ENCODE peak calls at places on chromosomes 6 and 20, in ten cellular contexts. One of them, this sample, is unnamed.

GRCh38 chr20:5658897-5659296 is 91.3 kb upstream of the SHLD1 start:
- DNase-seq in CD4-positive, alpha-beta T cell: peak
- DNase-seq in uterus: peak
- DNase-seq in left kidney: peak
- DNase-seq in astrocyte of the hippocampus: peak
- DNase-seq in EL: peak
- DNase-seq in hypothalamus: no peak
- DNase-seq in endothelial cell of umbilical vein: peak
- DNase-seq in naive B cell: peak
- DNase-seq in tibial artery: peak
- DNase-seq in this sample: peak

GRCh38 chr20:58675641-58676040 is 17.0 kb upstream of the NPEPL1 start:
- DNase-seq in tibial artery: no peak
- DNase-seq in endothelial cell of umbilical vein: no peak
- DNase-seq in uterus: no peak
- DNase-seq in naive B cell: no peak
- DNase-seq in CD4-positive, alpha-beta T cell: no peak
- DNase-seq in left kidney: no peak
- DNase-seq in hypothalamus: no peak
- DNase-seq in astrocyte of the hippocampus: no peak
- DNase-seq in EL: no peak
- DNase-seq in this sample: no peak

GRCh38 chr20:35006531-35006971 is 50.9 kb downstream of the MYH7B start:
- DNase-seq in hypothalamus: no peak
- DNase-seq in EL: no peak
- DNase-seq in naive B cell: no peak
- DNase-seq in endothelial cell of umbilical vein: no peak
- DNase-seq in uterus: peak
- DNase-seq in left kidney: no peak
- DNase-seq in tibial artery: peak
- DNase-seq in astrocyte of the hippocampus: no peak
- DNase-seq in CD4-positive, alpha-beta T cell: no peak
- DNase-seq in this sample: no peak

GRCh38 chr6:89411269-89412070 is 603 bp downstream of the RRAGD start:
- DNase-seq in astrocyte of the hippocampus: peak
- DNase-seq in hypothalamus: no peak
- DNase-seq in naive B cell: peak
- DNase-seq in uterus: peak
- DNase-seq in endothelial cell of umbilical vein: no peak
- DNase-seq in CD4-positive, alpha-beta T cell: peak
- DNase-seq in EL: peak
- DNase-seq in left kidney: peak
- DNase-seq in tibial artery: peak
- DNase-seq in this sample: no peak

GRCh38 chr6:135884136-135884535 is 32.6 kb downstream of the PDE7B start:
- DNase-seq in endothelial cell of umbilical vein: no peak
- DNase-seq in hypothalamus: no peak
- DNase-seq in naive B cell: no peak
- DNase-seq in tibial artery: no peak
- DNase-seq in CD4-positive, alpha-beta T cell: no peak
- DNase-seq in astrocyte of the hippocampus: no peak
- DNase-seq in EL: no peak
- DNase-seq in left kidney: no peak
- DNase-seq in uterus: no peak
- DNase-seq in this sample: no peak

GRCh38 chr6:25279748-25280616 is 808 bp downstream of the CARMIL1 start:
- DNase-seq in hypothalamus: no peak
- DNase-seq in naive B cell: peak
- DNase-seq in CD4-positive, alpha-beta T cell: no peak
- DNase-seq in EL: no peak
- DNase-seq in uterus: peak
- DNase-seq in endothelial cell of umbilical vein: no peak
- DNase-seq in left kidney: peak
- DNase-seq in astrocyte of the hippocampus: peak
- DNase-seq in tibial artery: no peak
- DNase-seq in this sample: peak

GRCh38 chr6:109073344-109074235 is 21.1 kb downstream of the SESN1 start:
- DNase-seq in tibial artery: no peak
- DNase-seq in hypothalamus: no peak
- DNase-seq in CD4-positive, alpha-beta T cell: no peak
- DNase-seq in naive B cell: peak
- DNase-seq in left kidney: peak
- DNase-seq in EL: peak
- DNase-seq in uterus: peak
- DNase-seq in astrocyte of the hippocampus: peak
- DNase-seq in endothelial cell of umbilical vein: peak
- DNase-seq in this sample: peak

GRCh38 chr6:101614774-101615173 is 221.3 kb downstream of the GRIK2 start:
- DNase-seq in hypothalamus: no peak
- DNase-seq in tibial artery: no peak
- DNase-seq in EL: peak
- DNase-seq in CD4-positive, alpha-beta T cell: no peak
- DNase-seq in astrocyte of the hippocampus: peak
- DNase-seq in endothelial cell of umbilical vein: no peak
- DNase-seq in uterus: no peak
- DNase-seq in left kidney: no peak
- DNase-seq in naive B cell: no peak
- DNase-seq in this sample: peak

GRCh38 chr20:48354320-48355263 is 473.2 kb downstream of the PREX1 start:
- DNase-seq in naive B cell: no peak
- DNase-seq in hypothalamus: no peak
- DNase-seq in uterus: no peak
- DNase-seq in astrocyte of the hippocampus: no peak
- DNase-seq in CD4-positive, alpha-beta T cell: no peak
- DNase-seq in left kidney: peak
- DNase-seq in EL: no peak
- DNase-seq in tibial artery: no peak
- DNase-seq in endothelial cell of umbilical vein: no peak
- DNase-seq in this sample: no peak

GRCh38 chr6:99308788-99309187 is 40.7 kb downstream of the FAXC start:
- DNase-seq in left kidney: no peak
- DNase-seq in CD4-positive, alpha-beta T cell: no peak
- DNase-seq in hypothalamus: no peak
- DNase-seq in naive B cell: no peak
- DNase-seq in EL: no peak
- DNase-seq in astrocyte of the hippocampus: no peak
- DNase-seq in endothelial cell of umbilical vein: no peak
- DNase-seq in tibial artery: no peak
- DNase-seq in uterus: no peak
- DNase-seq in this sample: no peak

GRCh38 chr6:169252805-169253189 is 849 bp downstream of the THBS2 start:
- DNase-seq in astrocyte of the hippocampus: peak
- DNase-seq in hypothalamus: no peak
- DNase-seq in uterus: peak
- DNase-seq in naive B cell: no peak
- DNase-seq in EL: peak
- DNase-seq in CD4-positive, alpha-beta T cell: no peak
- DNase-seq in tibial artery: no peak
- DNase-seq in endothelial cell of umbilical vein: no peak
- DNase-seq in left kidney: peak
- DNase-seq in this sample: no peak

GRCh38 chr20:63520939-63521601 is 505 bp downstream of the PPDPF start:
- DNase-seq in astrocyte of the hippocampus: peak
- DNase-seq in uterus: peak
- DNase-seq in left kidney: peak
- DNase-seq in EL: peak
- DNase-seq in hypothalamus: peak
- DNase-seq in naive B cell: peak
- DNase-seq in endothelial cell of umbilical vein: peak
- DNase-seq in tibial artery: peak
- DNase-seq in CD4-positive, alpha-beta T cell: peak
- DNase-seq in this sample: peak

GRCh38 chr6:5785235-5785634 is 221.5 kb downstream of the NRN1 start:
- DNase-seq in left kidney: no peak
- DNase-seq in tibial artery: no peak
- DNase-seq in astrocyte of the hippocampus: no peak
- DNase-seq in CD4-positive, alpha-beta T cell: no peak
- DNase-seq in endothelial cell of umbilical vein: no peak
- DNase-seq in EL: no peak
- DNase-seq in naive B cell: no peak
- DNase-seq in uterus: no peak
- DNase-seq in hypothalamus: no peak
- DNase-seq in this sample: no peak

GRCh38 chr20:50037123-50037522 is 54.3 kb downstream of the SNAI1 start:
- DNase-seq in endothelial cell of umbilical vein: no peak
- DNase-seq in uterus: no peak
- DNase-seq in naive B cell: no peak
- DNase-seq in hypothalamus: no peak
- DNase-seq in tibial artery: no peak
- DNase-seq in EL: no peak
- DNase-seq in astrocyte of the hippocampus: no peak
- DNase-seq in left kidney: no peak
- DNase-seq in CD4-positive, alpha-beta T cell: no peak
- DNase-seq in this sample: no peak

GRCh38 chr20:40564997-40565680 is 123.9 kb downstream of the MAFB start:
- DNase-seq in astrocyte of the hippocampus: peak
- DNase-seq in left kidney: no peak
- DNase-seq in tibial artery: no peak
- DNase-seq in CD4-positive, alpha-beta T cell: no peak
- DNase-seq in EL: peak
- DNase-seq in naive B cell: no peak
- DNase-seq in endothelial cell of umbilical vein: peak
- DNase-seq in hypothalamus: no peak
- DNase-seq in uterus: peak
- DNase-seq in this sample: peak

GRCh38 chr6:44800171-44800671 is 412.7 kb downstream of the CDC5L start:
- DNase-seq in EL: no peak
- DNase-seq in hypothalamus: no peak
- DNase-seq in endothelial cell of umbilical vein: no peak
- DNase-seq in CD4-positive, alpha-beta T cell: no peak
- DNase-seq in tibial artery: peak
- DNase-seq in uterus: no peak
- DNase-seq in astrocyte of the hippocampus: peak
- DNase-seq in left kidney: peak
- DNase-seq in naive B cell: no peak
- DNase-seq in this sample: peak

GRCh38 chr6:5325173-5325572 is 63.9 kb downstream of the FARS2 start:
- DNase-seq in left kidney: no peak
- DNase-seq in naive B cell: no peak
- DNase-seq in uterus: no peak
- DNase-seq in hypothalamus: peak
- DNase-seq in EL: no peak
- DNase-seq in astrocyte of the hippocampus: no peak
- DNase-seq in tibial artery: no peak
- DNase-seq in endothelial cell of umbilical vein: no peak
- DNase-seq in CD4-positive, alpha-beta T cell: no peak
- DNase-seq in this sample: peak

GRCh38 chr20:63652192-63652980 is 838 bp downstream of the STMN3 start:
- DNase-seq in endothelial cell of umbilical vein: no peak
- DNase-seq in uterus: no peak
- DNase-seq in EL: peak
- DNase-seq in hypothalamus: no peak
- DNase-seq in tibial artery: no peak
- DNase-seq in naive B cell: no peak
- DNase-seq in astrocyte of the hippocampus: peak
- DNase-seq in left kidney: peak
- DNase-seq in CD4-positive, alpha-beta T cell: peak
- DNase-seq in this sample: no peak

GRCh38 chr20:21575167-21575566 is 61.3 kb upstream of the NKX2-2 start:
- DNase-seq in endothelial cell of umbilical vein: no peak
- DNase-seq in astrocyte of the hippocampus: no peak
- DNase-seq in hypothalamus: no peak
- DNase-seq in CD4-positive, alpha-beta T cell: no peak
- DNase-seq in uterus: no peak
- DNase-seq in naive B cell: no peak
- DNase-seq in EL: no peak
- DNase-seq in left kidney: no peak
- DNase-seq in tibial artery: no peak
- DNase-seq in this sample: no peak

GRCh38 chr6:52876056-52876787 is 33.3 kb downstream of the GSTA3 start:
- DNase-seq in hypothalamus: no peak
- DNase-seq in EL: no peak
- DNase-seq in CD4-positive, alpha-beta T cell: no peak
- DNase-seq in naive B cell: no peak
- DNase-seq in uterus: no peak
- DNase-seq in astrocyte of the hippocampus: peak
- DNase-seq in left kidney: no peak
- DNase-seq in endothelial cell of umbilical vein: no peak
- DNase-seq in tibial artery: no peak
- DNase-seq in this sample: peak

GRCh38 chr6:38933426-38933825 is 115.2 kb upstream of the GLP1R start:
- DNase-seq in endothelial cell of umbilical vein: peak
- DNase-seq in EL: peak
- DNase-seq in left kidney: peak
- DNase-seq in uterus: no peak
- DNase-seq in astrocyte of the hippocampus: peak
- DNase-seq in naive B cell: no peak
- DNase-seq in tibial artery: no peak
- DNase-seq in hypothalamus: no peak
- DNase-seq in CD4-positive, alpha-beta T cell: no peak
- DNase-seq in this sample: peak

GRCh38 chr6:168695701-168696100 is 254.7 kb downstream of the SMOC2 start:
- DNase-seq in uterus: no peak
- DNase-seq in CD4-positive, alpha-beta T cell: no peak
- DNase-seq in endothelial cell of umbilical vein: no peak
- DNase-seq in left kidney: peak
- DNase-seq in hypothalamus: no peak
- DNase-seq in EL: no peak
- DNase-seq in astrocyte of the hippocampus: no peak
- DNase-seq in tibial artery: no peak
- DNase-seq in naive B cell: no peak
- DNase-seq in this sample: no peak

GRCh38 chr6:153126218-153126617 is 4.9 kb downstream of the RGS17 start:
- DNase-seq in naive B cell: no peak
- DNase-seq in CD4-positive, alpha-beta T cell: no peak
- DNase-seq in hypothalamus: no peak
- DNase-seq in astrocyte of the hippocampus: no peak
- DNase-seq in tibial artery: no peak
- DNase-seq in EL: no peak
- DNase-seq in left kidney: no peak
- DNase-seq in uterus: no peak
- DNase-seq in endothelial cell of umbilical vein: no peak
- DNase-seq in this sample: no peak

GRCh38 chr6:152981989-152982767 is 663 bp downstream of the FBXO5 start:
- DNase-seq in hypothalamus: no peak
- DNase-seq in uterus: peak
- DNase-seq in tibial artery: no peak
- DNase-seq in EL: no peak
- DNase-seq in left kidney: peak
- DNase-seq in endothelial cell of umbilical vein: no peak
- DNase-seq in CD4-positive, alpha-beta T cell: no peak
- DNase-seq in astrocyte of the hippocampus: peak
- DNase-seq in naive B cell: no peak
- DNase-seq in this sample: no peak

GRCh38 chr6:89079611-89080213 is 839 bp upstream of the PNRC1 start:
- DNase-seq in naive B cell: peak
- DNase-seq in left kidney: peak
- DNase-seq in endothelial cell of umbilical vein: peak
- DNase-seq in CD4-positive, alpha-beta T cell: peak
- DNase-seq in astrocyte of the hippocampus: peak
- DNase-seq in EL: peak
- DNase-seq in uterus: peak
- DNase-seq in hypothalamus: no peak
- DNase-seq in tibial artery: peak
- DNase-seq in this sample: peak